ENCODE peak calls at places on chromosomes 1 and 21, in nine cellular contexts. D is A549, P is Peyer's patch, V is adrenal gland, Y is uterus, Z is IMR-90, N is lower leg skin, K is prostate gland, E is suprapubic skin. G is an unnamed sample.

GRCh38 chr1:100924212-100924611 is 28.3 kb downstream of the SLC30A7 start:
- DNase-seq in D (no peak), K (no peak), E (no peak), V (no peak), Y (no peak), N (no peak), P (no peak), Z (peak; percentile 54), G (no peak)

GRCh38 chr1:60746278-60746761 is 336.0 kb upstream of the NFIA start:
- DNase-seq in D (no peak), V (no peak), K (no peak), P (no peak), E (no peak), N (no peak), Y (no peak), Z (no peak), G (no peak)

GRCh38 chr1:26771643-26772321 is 16.0 kb upstream of the PIGV start:
- DNase-seq in P (no peak), E (no peak), N (no peak), Y (peak; percentile 55), D (peak; percentile 69), K (no peak), V (no peak), Z (peak; percentile 99), G (no peak)

GRCh38 chr1:226993676-226994356 is 53.7 kb downstream of the COQ8A start:
- DNase-seq in D (no peak), K (no peak), Z (no peak), E (no peak), V (no peak), P (no peak), Y (no peak), N (no peak), G (peak; percentile 69)

GRCh38 chr1:174445817-174446216 is 1.9 kb upstream of the GPR52 start:
- DNase-seq in K (no peak), Y (no peak), Z (no peak), V (no peak), D (no peak), E (no peak), N (no peak), P (no peak), G (no peak)

GRCh38 chr1:203547147-203547546 is 53.2 kb downstream of the OPTC start:
- DNase-seq in D (no peak), P (no peak), Y (no peak), V (no peak), Z (no peak), N (no peak), K (no peak), E (no peak), G (no peak)

GRCh38 chr1:165869343-165869742 is 41.9 kb downstream of the UCK2 start:
- DNase-seq in Y (no peak), N (no peak), E (no peak), D (no peak), V (no peak), P (no peak), K (no peak), Z (no peak), G (no peak)

GRCh38 chr1:78650114-78650513 is 483 bp downstream of the IFI44 start:
- DNase-seq in Y (no peak), E (no peak), V (no peak), N (no peak), D (no peak), P (no peak), Z (no peak), K (no peak), G (no peak)

GRCh38 chr1:29579821-29580425 is 343.6 kb downstream of the PTPRU start:
- DNase-seq in Y (no peak), E (no peak), P (no peak), D (no peak), Z (peak; percentile 85), K (no peak), V (no peak), N (no peak), G (no peak)

GRCh38 chr21:26966360-26966977 is 419 bp downstream of the ADAMTS5 start:
- DNase-seq in E (peak; percentile 79), Y (no peak), Z (peak; percentile 37), P (no peak), K (no peak), N (peak; percentile 33), D (no peak), V (no peak), G (peak; percentile 44)

GRCh38 chr21:26965091-26965566 is 1.8 kb downstream of the ADAMTS5 start:
- DNase-seq in P (no peak), E (no peak), K (no peak), D (no peak), N (no peak), Y (no peak), Z (no peak), V (no peak), G (peak; percentile 78)

GRCh38 chr21:26965567-26966359 is 1.1 kb downstream of the ADAMTS5 start:
- DNase-seq in V (peak; percentile 18), Z (peak; percentile 12), P (no peak), Y (peak; percentile 83), D (no peak), E (peak; percentile 81), N (no peak), K (no peak), G (peak; percentile 66)

GRCh38 chr21:26964379-26964778 is 2.5 kb downstream of the ADAMTS5 start:
- DNase-seq in K (no peak), Z (peak; percentile 15), Y (peak; percentile 86), N (peak; percentile 68), V (no peak), P (no peak), E (peak; percentile 87), D (no peak), G (no peak)

DNA sequence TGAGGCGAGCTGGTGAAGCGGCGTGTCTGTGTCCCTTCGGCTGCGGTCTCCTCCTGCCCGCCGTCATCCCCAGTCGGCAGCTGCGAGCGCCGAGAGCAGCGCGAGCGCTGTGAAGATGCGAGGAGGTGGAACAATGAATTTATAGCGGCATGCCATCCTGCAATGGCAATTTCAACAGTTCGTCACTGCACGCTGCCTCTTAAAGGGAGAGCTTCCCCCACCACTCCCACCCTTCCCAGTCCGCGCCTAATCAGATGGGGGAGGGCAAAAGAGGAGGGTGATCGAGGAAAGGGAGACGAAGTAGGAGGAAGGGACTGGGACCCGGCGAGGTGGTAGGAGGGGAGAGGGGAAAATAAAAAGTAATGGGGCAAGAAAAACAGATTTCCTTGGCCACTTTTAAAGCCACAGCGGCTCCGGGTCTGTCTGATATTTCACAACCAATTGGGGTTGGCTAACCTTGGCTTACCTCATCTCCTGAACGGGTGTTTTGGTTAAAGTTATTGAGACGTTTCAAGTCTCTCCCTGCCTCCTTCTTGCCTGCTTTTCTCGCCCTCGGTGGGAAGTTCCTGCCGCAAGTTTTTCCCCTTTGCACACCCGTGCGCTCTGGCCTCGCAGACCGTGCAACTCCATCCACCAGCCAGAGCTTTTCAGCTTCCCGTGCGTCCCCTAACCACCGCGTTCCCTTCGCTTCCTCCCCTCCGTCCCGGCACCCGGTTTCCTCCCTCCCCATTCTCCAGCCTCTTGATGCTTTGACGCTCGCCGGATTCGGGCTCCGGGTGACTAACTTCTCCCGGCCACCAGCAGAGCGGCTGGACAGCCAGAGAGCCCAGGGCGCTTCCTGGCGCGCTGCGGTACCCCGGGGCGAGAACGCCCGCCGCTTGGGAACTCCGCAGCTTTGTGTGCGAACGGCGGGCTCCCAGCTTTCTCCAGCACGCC is at the start of gene ADAMTS5:
- DNase-seq in K (peak; percentile 5), E (peak; percentile 84), V (no peak), D (no peak), Z (peak; percentile 69), P (no peak), Y (peak; percentile 68), N (peak; percentile 54), G (peak; percentile 78)
- TF ChIP-seq POLR2A in K (no peak), E (peak; percentile 89), V (no peak), D (no peak), Z (peak; percentile 65), P (peak; percentile 21), Y (peak; percentile 61), N (peak; percentile 64), G (no peak)

DNA sequence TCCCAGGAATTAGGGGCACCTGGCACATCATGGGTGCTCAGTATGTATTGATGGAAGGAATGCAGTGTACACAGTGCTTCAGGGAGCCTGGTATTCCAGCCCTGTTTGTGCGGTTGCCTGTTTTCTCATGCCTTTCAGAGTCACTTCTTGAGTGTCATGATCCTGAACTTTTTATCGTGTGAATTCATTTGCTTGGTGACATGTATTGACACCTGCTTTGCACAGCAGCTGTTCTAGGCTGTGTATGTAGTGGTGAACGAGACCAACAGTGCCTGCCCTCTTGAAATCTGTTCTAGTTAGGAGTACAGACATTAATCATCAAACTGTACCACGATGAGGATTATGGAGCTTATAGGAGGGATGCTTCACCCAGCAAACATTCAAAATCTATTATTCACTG is 6.1 kb downstream of the HTR6 start:
- DNase-seq in P (no peak), K (no peak), Y (no peak), D (no peak), N (no peak), E (no peak), V (no peak), Z (no peak), G (no peak)
- TF ChIP-seq POLR2A in P (no peak), K (no peak), Y (no peak), D (no peak), N (no peak), E (no peak), V (no peak), Z (no peak), G (no peak)

DNA sequence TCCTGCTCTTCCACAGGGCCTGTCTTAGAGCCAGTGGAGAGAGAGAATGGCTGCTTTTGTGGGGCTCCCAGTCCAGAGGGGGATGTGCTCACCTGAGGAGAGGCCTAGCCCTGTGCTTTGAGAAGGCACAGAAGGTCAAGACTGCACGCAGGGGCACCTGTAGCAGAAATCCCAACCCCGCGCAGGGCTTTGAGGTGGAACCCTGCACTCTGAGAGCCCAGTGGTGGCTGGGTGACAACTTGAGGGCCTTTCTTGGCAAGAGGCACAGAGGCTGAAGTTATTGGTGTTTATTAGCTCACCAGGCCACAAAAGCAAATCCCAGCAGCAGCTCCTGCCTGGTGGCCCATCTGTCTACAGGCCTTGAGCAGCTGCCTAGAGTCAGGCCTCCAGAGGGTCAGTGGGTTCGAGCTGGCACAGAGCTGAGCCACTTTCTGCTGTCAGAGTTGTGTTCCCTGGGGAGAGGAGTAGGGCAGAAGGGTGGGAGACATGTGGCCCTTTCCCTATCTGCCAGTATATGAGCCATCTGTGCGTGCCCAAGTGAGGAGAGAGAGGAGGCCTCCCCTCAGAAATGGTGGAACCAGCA is 31.4 kb downstream of the SZRD1 start:
- DNase-seq in D (no peak), V (no peak), N (no peak), K (no peak), Y (no peak), E (no peak), P (no peak), Z (no peak), G (no peak)
- TF ChIP-seq POLR2A in D (no peak), V (no peak), N (no peak), K (no peak), Y (no peak), E (no peak), P (no peak), Z (no peak), G (no peak)

DNA sequence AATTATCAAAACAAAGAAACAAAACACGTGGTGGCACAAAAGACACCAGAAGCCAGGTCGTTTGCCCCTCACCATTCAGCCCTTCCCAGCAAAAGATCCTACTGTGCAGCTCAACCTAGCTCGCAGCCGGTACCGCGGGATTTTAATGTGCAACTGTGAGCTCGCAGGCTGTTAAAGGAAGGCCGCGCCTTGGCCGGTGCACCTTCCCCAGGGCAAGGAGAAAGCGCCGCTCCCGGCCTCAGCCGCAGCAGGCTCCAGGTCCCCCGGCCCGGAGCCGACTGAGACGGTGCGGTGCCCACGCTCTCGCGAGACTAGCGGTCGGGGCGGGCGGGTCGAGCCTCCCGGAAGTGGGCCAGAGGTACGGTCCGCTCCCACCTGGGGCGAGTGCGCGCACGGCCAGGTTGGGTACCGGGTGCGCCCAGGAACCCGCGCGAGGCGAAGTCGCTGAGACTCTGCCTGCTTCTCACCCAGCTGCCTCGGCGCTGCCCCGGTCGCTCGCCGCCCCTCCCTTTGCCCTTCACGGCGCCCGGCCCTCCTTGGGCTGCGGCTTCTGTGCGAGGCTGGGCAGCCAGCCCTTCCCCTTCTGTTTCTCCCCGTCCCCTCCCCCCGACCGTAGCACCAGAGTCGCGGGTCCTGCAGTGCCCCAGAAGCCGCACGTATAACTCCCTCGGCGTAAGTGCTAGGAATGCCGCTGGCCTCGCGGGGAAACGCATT is at the start of gene AGL:
- DNase-seq in Z (peak; percentile 61), Y (peak; percentile 84), V (peak; percentile 86), P (peak; percentile 85), E (peak; percentile 93), N (peak; percentile 63), K (peak; percentile 83), D (peak; percentile 60), G (peak; percentile 98)
- TF ChIP-seq POLR2A in Z (no peak), Y (peak; percentile 69), V (peak; percentile 57), P (peak; percentile 74), E (peak; percentile 27), N (no peak), K (peak; percentile 75), D (peak; percentile 84), G (peak; percentile 24)

G was measured in spleen.